ENCODE peak calls at places on chromosomes 6 and 20, in eight cellular contexts. F, Z, O, H, T, B, K and L are unnamed samples.

GRCh38 chr6:10390495-10391298 is 24.2 kb downstream of the TFAP2A start:
- DNase-seq in F (peak; percentile 44), Z (no peak), O (no peak), H (no peak), T (no peak), B (no peak), K (no peak), L (no peak)

GRCh38 chr20:47205577-47206123 is 150.8 kb downstream of the ZMYND8 start:
- DNase-seq in F (peak; percentile 45), Z (peak; percentile 77), O (peak; percentile 78), H (peak; percentile 97), T (peak; percentile 60), B (peak; percentile 49), K (peak; percentile 74), L (peak; percentile 56)

GRCh38 chr6:43054206-43054943 is 724 bp upstream of the CUL7 start:
- DNase-seq in F (no peak), Z (no peak), O (peak; percentile 50), H (no peak), T (no peak), B (no peak), K (peak; percentile 31), L (no peak)

GRCh38 chr6:83511901-83512681 is at the start of gene PRSS35:
- DNase-seq in F (peak; percentile 92), Z (peak; percentile 32), O (peak; percentile 77), H (peak; percentile 44), T (peak; percentile 37), B (peak; percentile 82), K (peak; percentile 89), L (no peak)

GRCh38 chr6:120587381-120587780 is 746.9 kb downstream of the TBC1D32 start:
- DNase-seq in F (no peak), Z (no peak), O (no peak), H (no peak), T (no peak), B (no peak), K (no peak), L (no peak)

GRCh38 chr6:166637001-166637400 is 9.9 kb upstream of the RPS6KA2 start:
- DNase-seq in F (no peak), Z (no peak), O (no peak), H (no peak), T (no peak), B (no peak), K (no peak), L (no peak)

GRCh38 chr20:18907353-18907752 is 93.8 kb downstream of the SCP2D1 start:
- DNase-seq in F (no peak), Z (no peak), O (no peak), H (no peak), T (no peak), B (no peak), K (no peak), L (no peak)

GRCh38 chr6:45854343-45854742 is 161.3 kb downstream of the CLIC5 start:
- DNase-seq in F (no peak), Z (no peak), O (no peak), H (no peak), T (no peak), B (no peak), K (no peak), L (no peak)

GRCh38 chr6:4888841-4889240 is 112.6 kb downstream of the CDYL start:
- DNase-seq in F (no peak), Z (no peak), O (no peak), H (no peak), T (no peak), B (no peak), K (no peak), L (no peak)

GRCh38 chr6:20840675-20841074 is 306.4 kb downstream of the CDKAL1 start:
- DNase-seq in F (no peak), Z (no peak), O (no peak), H (no peak), T (no peak), B (no peak), K (no peak), L (no peak)

GRCh38 chr6:61887425-61887824 is 398.6 kb downstream of the KHDRBS2 start:
- DNase-seq in F (peak; percentile 40), Z (no peak), O (no peak), H (no peak), T (peak; percentile 52), B (no peak), K (peak; percentile 12), L (no peak)

GRCh38 chr6:157982580-157983438 is 1.1 kb downstream of the SYNJ2 start:
- DNase-seq in F (peak; percentile 39), Z (no peak), O (no peak), H (peak; percentile 66), T (peak; percentile 40), B (no peak), K (peak; percentile 47), L (no peak)

GRCh38 chr6:93407186-93407585 is 12.2 kb downstream of the EPHA7 start:
- DNase-seq in F (no peak), Z (no peak), O (no peak), H (peak; percentile 18), T (no peak), B (peak; percentile 34), K (no peak), L (no peak)

GRCh38 chr6:132715204-132715603 is 1.3 kb upstream of the VNN1 start:
- DNase-seq in F (peak; percentile 75), Z (peak; percentile 49), O (peak; percentile 17), H (peak; percentile 72), T (no peak), B (peak; percentile 64), K (peak; percentile 88), L (no peak)

GRCh38 chr6:9999806-10000205 is 415.1 kb downstream of the TFAP2A start:
- DNase-seq in F (no peak), Z (no peak), O (no peak), H (no peak), T (no peak), B (no peak), K (no peak), L (no peak)

GRCh38 chr6:27772261-27773001 is 139.8 kb downstream of the OR2B2 start:
- DNase-seq in F (peak; percentile 92), Z (peak; percentile 78), O (peak; percentile 83), H (peak; percentile 89), T (peak; percentile 90), B (peak; percentile 95), K (peak; percentile 95), L (peak; percentile 80)

GRCh38 chr6:136613477-136613876 is 63.3 kb upstream of the MAP7 start:
- DNase-seq in F (no peak), Z (no peak), O (no peak), H (no peak), T (no peak), B (no peak), K (no peak), L (no peak)

GRCh38 chr6:34561227-34561530 is 5.0 kb upstream of the SPDEF start:
- DNase-seq in F (no peak), Z (no peak), O (no peak), H (no peak), T (no peak), B (no peak), K (no peak), L (no peak)

GRCh38 chr20:41308290-41308691 is 9.2 kb downstream of the ZHX3 start:
- DNase-seq in F (no peak), Z (no peak), O (no peak), H (peak; percentile 15), T (no peak), B (peak; percentile 29), K (peak; percentile 27), L (no peak)

GRCh38 chr6:39902786-39903465 is 31.3 kb downstream of the MOCS1 start:
- DNase-seq in F (no peak), Z (no peak), O (no peak), H (no peak), T (no peak), B (no peak), K (no peak), L (no peak)

DNA sequence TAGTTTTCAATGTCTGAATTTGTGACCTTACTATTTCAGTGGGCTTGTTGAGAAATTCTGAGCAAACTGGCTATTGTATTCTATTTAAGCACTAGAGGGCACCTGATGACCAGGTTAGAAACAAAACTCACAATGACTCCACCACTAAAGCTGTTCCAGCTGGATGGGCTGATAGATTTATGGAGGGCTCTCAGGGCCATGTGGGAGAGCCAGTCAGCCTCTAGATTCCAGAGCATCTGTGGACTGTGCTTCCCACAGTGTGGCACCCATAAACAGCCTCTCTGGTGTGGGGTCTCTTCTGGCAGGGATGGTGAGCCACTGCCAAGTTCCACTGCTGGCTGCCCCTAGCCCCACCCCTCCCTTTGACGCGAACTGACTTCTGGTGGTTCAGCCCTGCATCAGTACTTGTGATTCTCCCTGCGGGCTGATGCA is 29.2 kb downstream of the C6orf58 start:
- DNase-seq in F (peak; percentile 67), Z (peak; percentile 41), O (peak; percentile 17), H (peak; percentile 61), T (peak; percentile 15), B (peak; percentile 46), K (peak; percentile 80), L (no peak)
- TF ChIP-seq CTCF in F (peak; percentile 58), Z (peak; percentile 47), O (peak; percentile 41), H (peak; percentile 64), T (peak; percentile 26), B (peak; percentile 46), K (peak; percentile 72), L (peak; percentile 37)

DNA sequence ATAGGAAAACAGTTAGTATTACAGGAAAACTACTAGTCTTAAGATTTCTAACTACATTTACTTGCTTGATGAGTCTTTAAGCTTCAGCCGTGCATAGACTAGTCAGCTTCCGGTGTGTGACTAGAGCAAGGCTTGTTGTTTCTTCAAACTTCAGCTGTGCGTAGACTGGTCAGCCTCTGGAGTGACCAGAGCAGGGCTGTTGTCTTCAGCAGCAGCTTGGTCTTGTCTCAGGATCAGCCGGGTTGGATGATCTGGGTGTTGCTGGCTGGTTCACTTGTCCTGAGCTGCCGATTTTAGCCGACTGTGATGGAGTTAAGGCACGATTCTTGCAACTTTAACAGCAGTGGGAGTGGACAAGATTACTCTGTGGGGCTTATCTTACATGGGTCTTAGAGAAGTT is 44.7 kb downstream of the HLA-C start:
- DNase-seq in F (no peak), Z (no peak), O (no peak), H (no peak), T (no peak), B (no peak), K (no peak), L (no peak)
- TF ChIP-seq EZH2phosphoT487 in F (no peak), Z (no peak), O (no peak), H (no peak), T (no peak), B (no peak), K (no peak), L (no peak)

DNA sequence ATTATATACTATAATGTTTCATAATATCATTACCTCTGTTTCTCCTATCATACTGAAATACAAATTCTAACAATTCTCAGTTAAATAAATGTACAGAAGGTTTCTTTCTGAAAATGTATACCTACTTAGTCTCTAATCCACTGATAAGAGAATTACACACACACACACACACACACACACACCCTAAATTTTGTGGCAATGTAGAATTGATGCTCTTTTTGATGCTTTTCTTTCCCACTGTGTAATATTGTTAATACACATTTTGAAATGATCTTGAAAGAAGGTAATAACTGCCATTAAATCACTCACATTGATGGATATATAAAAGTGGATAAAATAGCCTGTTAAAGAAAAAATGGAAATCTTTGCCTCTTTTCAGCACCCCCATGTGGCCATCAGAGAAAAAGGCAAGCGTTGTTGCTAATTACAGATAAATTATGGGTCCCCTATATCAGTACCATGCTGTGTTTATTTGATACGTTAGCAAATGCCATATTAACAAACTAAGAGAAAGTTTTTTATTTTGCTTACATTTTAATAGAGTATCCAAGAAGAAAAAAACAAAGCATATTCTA is 76.6 kb upstream of the VGLL2 start:
- DNase-seq in F (peak; percentile 24), Z (peak; percentile 6), O (peak; percentile 10), H (peak; percentile 28), T (peak; percentile 25), B (no peak), K (peak; percentile 47), L (peak; percentile 16)
- TF ChIP-seq CTCF in F (peak; percentile 78), Z (peak; percentile 48), O (peak; percentile 64), H (peak; percentile 73), T (peak; percentile 69), B (peak; percentile 52), K (peak; percentile 90), L (peak; percentile 81)

GRCh38 chr6:129605962-129606361 is 104.0 kb downstream of the ARHGAP18 start:
- DNase-seq in F (no peak), Z (no peak), O (no peak), H (no peak), T (no peak), B (no peak), K (no peak), L (no peak)
- TF ChIP-seq EZH2phosphoT487 in F (no peak), Z (no peak), O (no peak), H (no peak), T (no peak), B (no peak), K (no peak), L (no peak)